ENCODE peak calls at places on chromosomes 13 and 19, in seven cellular contexts. X, P, Z, K, F, V and H are unnamed samples. For H3K9me3, the result is how much of the 10 kb centered on the place peaks cover.

GRCh38 chr19:39167461-39168257 is 29.1 kb upstream of the NCCRP1 start:
- DNase-seq in F (no peak), X (peak), Z (no peak), P (no peak), K (no peak), V (peak), H (no peak)

GRCh38 chr13:95573226-95573625 is 20.7 kb downstream of the CLDN10 start:
- DNase-seq in V (no peak), P (no peak), Z (no peak), K (no peak), F (no peak), X (no peak), H (no peak)

GRCh38 chr19:21559444-21559843 is 54.0 kb downstream of the ZNF429 start:
- DNase-seq in K (no peak), F (no peak), X (no peak), P (no peak), V (no peak), Z (no peak), H (no peak)

GRCh38 chr13:66399873-66400272 is 830.3 kb downstream of the PCDH9 start:
- DNase-seq in V (no peak), Z (no peak), P (no peak), F (no peak), K (no peak), X (no peak), H (no peak)

GRCh38 chr19:28596561-28597071 is 616.3 kb downstream of the UQCRFS1 start:
- DNase-seq in V (no peak), P (no peak), F (no peak), K (no peak), Z (no peak), X (no peak), H (no peak)

GRCh38 chr19:36026091-36026876 is 6.4 kb downstream of the CLIP3 start:
- DNase-seq in Z (no peak), F (no peak), V (no peak), K (no peak), X (no peak), P (no peak), H (no peak)

GRCh38 chr13:93723316-93723715 is 496.7 kb downstream of the GPC6 start:
- DNase-seq in Z (no peak), K (no peak), X (no peak), F (no peak), P (no peak), V (no peak), H (no peak)

GRCh38 chr19:34172661-34173144 is 399 bp downstream of the LSM14A start:
- DNase-seq in Z (peak), F (peak), X (no peak), V (peak), P (peak), K (no peak), H (no peak)

GRCh38 chr13:75196112-75196855 is 285.7 kb downstream of the TBC1D4 start:
- DNase-seq in X (no peak), Z (no peak), V (no peak), K (no peak), P (no peak), F (no peak), H (no peak)

GRCh38 chr19:39144487-39145071 is 19.0 kb downstream of the PAK4 start:
- DNase-seq in P (no peak), K (no peak), Z (peak), V (peak), X (no peak), F (no peak), H (no peak)

GRCh38 chr13:46332772-46333171 is 54.3 kb downstream of the RUBCNL start:
- DNase-seq in P (no peak), F (no peak), V (no peak), Z (no peak), K (no peak), X (no peak), H (no peak)
- H3K9me3 ChIP-seq in P (under half), F (under half), V (under half), Z (under half), K (under half), X (under half), H (under half)

DNA sequence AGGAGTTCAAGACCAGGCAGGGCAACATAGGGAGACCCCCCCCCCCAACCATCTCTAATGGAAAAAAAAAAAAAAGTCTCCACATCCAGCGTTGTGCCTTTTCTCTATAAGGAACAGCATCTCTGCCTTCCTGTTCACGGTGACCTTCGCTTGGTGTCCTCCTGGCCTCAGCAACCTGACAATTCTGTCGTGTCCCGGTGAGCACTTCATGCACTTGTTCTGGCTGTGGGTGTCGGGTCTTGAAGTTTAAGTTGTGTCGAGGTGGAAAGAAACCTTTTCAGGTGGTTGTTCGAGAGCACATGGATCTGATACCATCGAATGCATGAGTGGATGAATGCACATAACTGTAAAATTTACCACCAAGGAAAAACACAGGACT is 594 bp downstream of the ZNF559 start:
- DNase-seq in X (no peak), K (no peak), P (no peak), F (no peak), V (no peak), Z (no peak), H (no peak)
- H3K9me3 ChIP-seq in X (under half), K (under half), P (under half), F (under half), V (half or more), Z (under half), H (under half)

GRCh38 chr19:23787106-23787505 is 28.4 kb upstream of the ZNF681 start:
- DNase-seq in V (no peak), P (no peak), X (no peak), Z (no peak), K (no peak), F (no peak), H (no peak)
- H3K9me3 ChIP-seq in V (under half), P (under half), X (under half), Z (under half), K (under half), F (under half), H (under half)

GRCh38 chr19:43880483-43880882 is 53.4 kb downstream of the ZNF283 start:
- DNase-seq in F (no peak), V (no peak), Z (no peak), P (no peak), K (no peak), X (no peak), H (no peak)
- H3K9me3 ChIP-seq in F (under half), V (half or more), Z (under half), P (half or more), K (half or more), X (half or more), H (half or more)

GRCh38 chr19:3466630-3467029 is 13.7 kb downstream of the SMIM24 start:
- DNase-seq in P (no peak), F (no peak), Z (no peak), K (no peak), X (peak), V (no peak), H (peak)
- H3K9me3 ChIP-seq in P (under half), F (under half), Z (under half), K (under half), X (under half), V (under half), H (under half)

GRCh38 chr19:56953411-56953810 is 112.9 kb upstream of the PEG3 start:
- DNase-seq in K (no peak), Z (no peak), V (no peak), P (no peak), X (no peak), F (no peak), H (no peak)
- H3K9me3 ChIP-seq in K (under half), Z (under half), V (half or more), P (under half), X (under half), F (under half), H (under half)